ENCODE peak calls at places on chromosomes 5 and 9, in four cellular contexts. C is activated gamma-delta T cell treated with Interleukin-2 at 50 U/mL for 16 hours, B is anterior cingulate cortex, T is nucleus accumbens. H is an unnamed sample.

GRCh38 chr5:109656829-109657228 is 32.9 kb upstream of the MAN2A1 start:
- DNase-seq in C (peak; percentile 3), B (no peak), T (peak; percentile 9), H (peak; percentile 55)

GRCh38 chr5:172713113-172713808 is 57.7 kb downstream of the DUSP1 start:
- DNase-seq in C (peak; percentile 74), B (peak; percentile 14), T (peak; percentile 42), H (no peak)

GRCh38 chr9:122126340-122127333 is 32.9 kb downstream of the NDUFA8 start:
- DNase-seq in C (no peak), B (no peak), T (no peak), H (no peak)

GRCh38 chr5:150600951-150601773 is 39.3 kb upstream of the SYNPO start:
- DNase-seq in C (no peak), B (no peak), T (no peak), H (no peak)

GRCh38 chr5:16805478-16805877 is 130.6 kb downstream of the MYO10 start:
- DNase-seq in C (no peak), B (no peak), T (no peak), H (no peak)

GRCh38 chr9:93670208-93671029 is 94.0 kb downstream of the PHF2 start:
- DNase-seq in C (peak; percentile 2), B (no peak), T (no peak), H (no peak)

GRCh38 chr5:143431789-143432188 is 28.3 kb upstream of the NR3C1 start:
- DNase-seq in C (no peak), B (no peak), T (no peak), H (peak; percentile 16)

GRCh38 chr5:122350496-122350895 is 38.5 kb downstream of the SNCAIP start:
- DNase-seq in C (no peak), B (no peak), T (no peak), H (no peak)

GRCh38 chr9:110048976-110049698 is 158.8 kb downstream of the C9orf152 start:
- DNase-seq in C (no peak), B (no peak), T (no peak), H (no peak)

GRCh38 chr5:159058928-159059636 is 40.6 kb downstream of the EBF1 start:
- DNase-seq in C (no peak), B (no peak), T (no peak), H (no peak)

GRCh38 chr5:76960004-76960625 is 7.3 kb downstream of the CRHBP start:
- DNase-seq in C (no peak), B (no peak), T (no peak), H (no peak)

GRCh38 chr5:144088211-144088965 is 82.1 kb downstream of the YIPF5 start:
- DNase-seq in C (no peak), B (no peak), T (no peak), H (no peak)

GRCh38 chr5:627840-628239 is 15.7 kb downstream of the CEP72 start:
- DNase-seq in C (no peak), B (no peak), T (no peak), H (no peak)

GRCh38 chr9:109190151-109190550 is 23.1 kb upstream of the FRRS1L start:
- DNase-seq in C (no peak), B (no peak), T (no peak), H (no peak)